ENCODE peak calls at places on chromosomes 2 and 18, in eight cellular contexts. E is prostate gland, W is transverse colon, Q is Peyer's patch, H is adrenal gland, I is tibial nerve, C is HCT116, R is upper lobe of left lung. K is an unnamed sample.

GRCh38 chr18:49591775-49592174 is 29.9 kb downstream of the LIPG start:
- DNase-seq in E (peak), W (peak), Q (no peak), H (no peak), I (no peak), C (no peak), R (no peak), K (no peak)

GRCh38 chr18:32095156-32095555 is 3.5 kb downstream of the RNF138 start:
- DNase-seq in E (no peak), W (no peak), Q (no peak), H (no peak), I (no peak), C (no peak), R (no peak), K (no peak)

GRCh38 chr2:8452979-8453903 is 228.6 kb upstream of the ID2 start:
- DNase-seq in E (no peak), W (peak), Q (no peak), H (peak), I (no peak), C (no peak), R (no peak), K (no peak)

GRCh38 chr2:212451786-212452200 is 86.8 kb downstream of the ERBB4 start:
- DNase-seq in E (no peak), W (no peak), Q (no peak), H (no peak), I (no peak), C (peak), R (no peak), K (no peak)

GRCh38 chr2:147382322-147382948 is 462.4 kb upstream of the ACVR2A start:
- DNase-seq in E (peak), W (peak), Q (no peak), H (no peak), I (no peak), C (no peak), R (no peak), K (peak)

GRCh38 chr2:27428978-27429541 is 629 bp downstream of the NRBP1 start:
- DNase-seq in E (peak), W (peak), Q (peak), H (peak), I (peak), C (peak), R (peak), K (peak)

GRCh38 chr2:187544371-187545080 is 9.7 kb downstream of the TFPI start:
- DNase-seq in E (no peak), W (no peak), Q (no peak), H (no peak), I (no peak), C (peak), R (peak), K (no peak)

GRCh38 chr2:121955313-121956211 is 200.1 kb downstream of the TSN start:
- DNase-seq in E (no peak), W (no peak), Q (no peak), H (no peak), I (no peak), C (no peak), R (no peak), K (no peak)

GRCh38 chr2:240013343-240013742 is 11.8 kb downstream of the NDUFA10 start:
- DNase-seq in E (no peak), W (no peak), Q (no peak), H (no peak), I (no peak), C (no peak), R (no peak), K (no peak)

GRCh38 chr18:10771053-10771709 is 245.4 kb downstream of the NAPG start:
- DNase-seq in E (no peak), W (no peak), Q (no peak), H (no peak), I (no peak), C (no peak), R (no peak), K (no peak)

GRCh38 chr2:63788070-63788469 is 53.6 kb upstream of the UGP2 start:
- DNase-seq in E (no peak), W (no peak), Q (no peak), H (no peak), I (no peak), C (no peak), R (no peak), K (no peak)

GRCh38 chr2:101330253-101330921 is 21.9 kb upstream of the RNF149 start:
- DNase-seq in E (no peak), W (peak), Q (no peak), H (peak), I (no peak), C (no peak), R (peak), K (no peak)

GRCh38 chr18:74171910-74172606 is 23.7 kb downstream of the TIMM21 start:
- DNase-seq in E (no peak), W (no peak), Q (no peak), H (no peak), I (no peak), C (no peak), R (no peak), K (no peak)

GRCh38 chr2:26268184-26268583 is 23.4 kb downstream of the HADHB start:
- DNase-seq in E (no peak), W (no peak), Q (no peak), H (no peak), I (no peak), C (no peak), R (no peak), K (no peak)

GRCh38 chr18:44098551-44099098 is 582.1 kb upstream of the SETBP1 start:
- DNase-seq in E (no peak), W (peak), Q (no peak), H (no peak), I (no peak), C (no peak), R (no peak), K (no peak)

GRCh38 chr18:48575658-48576453 is 37.0 kb downstream of the CTIF start:
- DNase-seq in E (no peak), W (no peak), Q (no peak), H (no peak), I (no peak), C (no peak), R (no peak), K (no peak)
- TF ChIP-seq POLR2A in E (no peak), W (no peak), Q (no peak), H (no peak), I (no peak), C (no peak), R (no peak), K (no peak)

GRCh38 chr18:11990541-11990940 is 9.2 kb downstream of the IMPA2 start:
- DNase-seq in E (no peak), W (no peak), Q (no peak), H (no peak), I (no peak), C (no peak), R (no peak), K (no peak)

GRCh38 chr18:11991021-11991770 is 9.9 kb downstream of the IMPA2 start:
- DNase-seq in E (no peak), W (no peak), Q (no peak), H (no peak), I (no peak), C (no peak), R (no peak), K (no peak)

GRCh38 chr18:11992096-11992785 is 10.9 kb downstream of the IMPA2 start:
- DNase-seq in E (no peak), W (no peak), Q (no peak), H (no peak), I (no peak), C (no peak), R (no peak), K (no peak)

GRCh38 chr18:11989174-11989573 is 7.9 kb downstream of the IMPA2 start:
- DNase-seq in E (no peak), W (peak), Q (no peak), H (no peak), I (no peak), C (no peak), R (no peak), K (no peak)

DNA sequence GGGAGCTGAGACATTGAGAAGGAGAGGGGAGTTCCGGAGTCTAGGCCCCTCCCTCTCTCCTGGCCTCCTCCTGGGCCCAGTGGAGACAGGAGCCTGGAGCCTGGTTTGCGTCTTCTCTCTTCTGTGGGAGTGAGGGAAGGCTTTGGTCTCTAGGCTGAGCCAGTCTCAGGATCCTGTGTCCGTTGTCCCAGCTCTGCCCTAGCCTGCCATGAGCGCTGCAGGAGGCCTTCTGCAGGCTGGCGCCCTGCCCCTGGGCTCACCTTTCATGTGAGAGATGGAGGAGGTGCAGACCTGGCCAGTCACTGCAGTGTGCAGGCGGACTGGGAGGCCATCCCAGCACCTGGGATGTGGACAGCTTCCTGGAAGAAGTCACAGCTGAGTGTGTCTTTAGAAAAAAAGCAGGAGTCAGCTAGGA is 8.7 kb downstream of the IMPA2 start:
- DNase-seq in E (no peak), W (no peak), Q (no peak), H (no peak), I (no peak), C (no peak), R (no peak), K (peak)
- TF ChIP-seq POLR2A in E (no peak), W (no peak), Q (no peak), H (no peak), I (no peak), C (no peak), R (no peak), K (peak)

GRCh38 chr2:152171733-152172132 is 3.8 kb downstream of the STAM2 start:
- DNase-seq in E (peak), W (no peak), Q (no peak), H (no peak), I (no peak), C (no peak), R (no peak), K (no peak)

GRCh38 chr2:152175012-152175367 is 573 bp downstream of the STAM2 start:
- DNase-seq in E (no peak), W (no peak), Q (no peak), H (no peak), I (peak), C (no peak), R (no peak), K (no peak)

GRCh38 chr2:152176113-152176714 is 651 bp upstream of the STAM2 start:
- DNase-seq in E (no peak), W (no peak), Q (no peak), H (no peak), I (no peak), C (no peak), R (no peak), K (no peak)

GRCh38 chr2:152174574-152174973 is 989 bp downstream of the STAM2 start:
- DNase-seq in E (no peak), W (no peak), Q (no peak), H (no peak), I (no peak), C (no peak), R (no peak), K (no peak)

GRCh38 chr2:152175368-152176112 is at the start of gene STAM2:
- DNase-seq in E (peak), W (peak), Q (peak), H (peak), I (peak), C (peak), R (peak), K (peak)
- TF ChIP-seq POLR2A in E (peak), W (peak), Q (peak), H (peak), I (peak), C (peak), R (peak), K (peak)

GRCh38 chr2:231613655-231614558 is 21.2 kb downstream of the TEX44 start:
- DNase-seq in E (peak), W (peak), Q (peak), H (peak), I (peak), C (peak), R (peak), K (peak)
- TF ChIP-seq POLR2A in E (peak), W (peak), Q (peak), H (peak), I (peak), C (no peak), R (peak), K (peak)

DNA sequence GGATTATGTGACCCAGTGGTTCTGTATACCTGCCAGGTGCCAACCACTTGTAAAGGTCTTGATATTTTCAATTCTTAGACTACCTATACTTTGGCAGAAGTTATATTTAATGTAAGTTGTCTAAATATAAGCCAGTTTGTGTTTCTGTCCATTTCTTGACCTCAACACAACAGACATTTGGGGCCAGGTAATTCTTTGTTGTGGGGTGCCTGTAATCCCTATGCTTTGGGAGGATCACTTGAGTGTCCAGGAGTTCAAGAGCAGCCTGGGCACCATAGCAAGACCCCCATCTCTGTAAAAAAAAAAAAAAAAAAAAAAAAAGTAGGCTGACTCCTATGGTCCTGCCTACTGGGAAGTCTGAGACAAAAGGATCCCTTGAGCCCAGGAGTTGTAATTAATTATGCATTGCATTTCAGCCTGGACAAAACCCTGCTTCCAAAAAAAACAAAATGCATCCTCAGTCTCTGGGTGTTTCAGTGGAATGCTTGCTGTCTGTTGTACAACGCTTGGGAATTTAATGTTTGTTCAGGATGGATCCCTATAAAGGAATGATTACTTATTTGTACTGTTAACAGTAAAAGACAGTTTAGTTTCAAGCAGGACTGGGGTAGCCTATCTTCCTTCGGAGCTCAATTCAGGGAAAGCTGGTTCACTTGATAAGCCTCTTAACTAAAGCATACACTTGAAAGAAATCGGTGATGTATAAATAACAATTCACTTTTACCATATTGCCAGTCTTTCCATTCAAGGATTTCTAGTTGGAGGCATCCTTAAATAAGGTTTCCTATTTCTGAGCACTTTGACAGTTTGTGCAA is 3.4 kb downstream of the RPS27A start:
- DNase-seq in E (no peak), W (no peak), Q (no peak), H (no peak), I (no peak), C (no peak), R (no peak), K (no peak)
- TF ChIP-seq POLR2A in E (no peak), W (no peak), Q (no peak), H (no peak), I (no peak), C (no peak), R (no peak), K (no peak)

GRCh38 chr2:73979021-73979420 is 5.7 kb upstream of the TET3 start:
- DNase-seq in E (no peak), W (no peak), Q (no peak), H (no peak), I (no peak), C (no peak), R (no peak), K (no peak)
- TF ChIP-seq POLR2A in E (no peak), W (no peak), Q (no peak), H (no peak), I (no peak), C (no peak), R (no peak), K (no peak)

K was measured in gastrocnemius medialis.